ENCODE peak calls at places on chromosomes 13 and 19, in eight cellular contexts. Z, H, E, L, V, J, K and T are unnamed samples.

GRCh38 chr19:8373867-8374813 is 10.2 kb downstream of the ANGPTL4 start:
- DNase-seq in Z (no peak), H (peak; percentile 68), E (no peak), L (no peak), V (no peak), J (peak; percentile 73), K (peak; percentile 82), T (no peak)

GRCh38 chr13:73809561-73809960 is 324.6 kb downstream of the KLF12 start:
- DNase-seq in Z (no peak), H (peak; percentile 1), E (no peak), L (no peak), V (peak; percentile 87), J (no peak), K (no peak), T (no peak)

GRCh38 chr19:13302521-13303270 is 152.5 kb downstream of the IER2 start:
- DNase-seq in Z (no peak), H (peak; percentile 15), E (no peak), L (no peak), V (no peak), J (no peak), K (no peak), T (no peak)

GRCh38 chr19:23071087-23071511 is 45.7 kb upstream of the ZNF730 start:
- DNase-seq in Z (peak; percentile 22), H (no peak), E (no peak), L (no peak), V (peak; percentile 3), J (peak; percentile 7), K (no peak), T (no peak)

GRCh38 chr13:41384749-41385503 is 72.4 kb upstream of the RGCC start:
- DNase-seq in Z (no peak), H (peak; percentile 2), E (no peak), L (no peak), V (peak; percentile 15), J (no peak), K (no peak), T (no peak)

GRCh38 chr13:59425211-59425721 is 738.5 kb downstream of the DIAPH3 start:
- DNase-seq in Z (no peak), H (no peak), E (no peak), L (no peak), V (peak; percentile 84), J (no peak), K (no peak), T (no peak)

GRCh38 chr13:33279898-33280549 is 5.5 kb downstream of the STARD13 start:
- DNase-seq in Z (no peak), H (peak; percentile 77), E (no peak), L (no peak), V (peak; percentile 71), J (peak; percentile 31), K (no peak), T (no peak)

GRCh38 chr13:19959141-19959830 is 759 bp downstream of the ZMYM2 start:
- DNase-seq in Z (peak; percentile 51), H (peak; percentile 35), E (peak; percentile 8), L (peak; percentile 64), V (peak; percentile 39), J (peak; percentile 44), K (peak; percentile 82), T (peak; percentile 87)

GRCh38 chr13:79901336-79901735 is 420.4 kb downstream of the NDFIP2 start:
- DNase-seq in Z (no peak), H (no peak), E (no peak), L (no peak), V (peak; percentile 13), J (no peak), K (no peak), T (no peak)

GRCh38 chr19:52735734-52736133 is 890 bp upstream of the ZNF611 start:
- DNase-seq in Z (peak; percentile 88), H (no peak), E (no peak), L (peak; percentile 70), V (no peak), J (peak; percentile 61), K (peak; percentile 78), T (no peak)

GRCh38 chr13:39875583-39875982 is 220.1 kb downstream of the COG6 start:
- DNase-seq in Z (no peak), H (no peak), E (no peak), L (no peak), V (peak; percentile 39), J (no peak), K (no peak), T (no peak)

DNA sequence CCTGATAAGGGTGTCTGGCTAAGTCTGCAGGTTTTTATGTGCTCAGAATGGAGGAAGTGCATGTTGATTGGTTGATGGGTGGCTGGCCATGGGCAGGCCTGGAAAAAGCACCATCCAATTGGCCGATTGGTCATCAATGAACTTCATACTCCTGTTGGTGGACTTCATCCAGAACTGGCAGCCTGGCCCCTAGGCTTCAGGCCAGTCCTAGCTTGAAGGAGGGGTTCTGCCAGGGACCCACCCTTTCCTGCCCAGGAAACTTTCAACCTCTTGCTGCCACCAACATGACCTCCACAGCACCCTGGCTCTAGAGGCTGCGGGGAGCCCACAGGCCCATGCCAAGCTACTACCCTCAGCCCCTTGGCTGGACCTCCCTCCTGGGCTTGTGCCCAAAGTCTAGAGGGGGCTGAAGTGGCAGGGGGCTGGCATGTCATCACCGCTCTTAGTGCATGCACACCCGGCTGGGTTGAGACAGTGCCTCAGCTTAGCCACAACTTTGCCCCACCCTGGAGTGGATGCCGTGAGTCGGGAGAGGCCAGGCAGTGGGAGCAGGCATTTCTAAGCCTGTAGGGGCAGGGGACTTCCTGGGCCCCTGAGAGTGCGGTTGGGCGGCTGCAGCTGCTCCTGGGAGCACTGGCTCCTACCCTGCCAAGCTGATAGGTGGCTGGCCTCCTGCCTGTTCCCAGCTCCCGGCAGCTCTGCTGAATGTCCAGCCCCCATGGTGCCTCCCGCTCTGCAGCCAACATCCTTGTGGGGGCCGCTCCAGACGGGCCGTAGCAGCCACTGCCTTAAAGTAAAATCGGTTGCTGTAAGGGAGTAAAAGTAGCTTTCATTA is 13.2 kb downstream of the DNAJC15 start:
- DNase-seq in Z (peak; percentile 74), H (no peak), E (no peak), L (no peak), V (no peak), J (no peak), K (no peak), T (no peak)
- H3K4me3 ChIP-seq in Z (no peak overlapping the region), H (no peak overlapping the region), E (peak overlapping the region; percentile 21), L (no peak overlapping the region), V (no peak overlapping the region), J (no peak overlapping the region), K (no peak overlapping the region), T (no peak overlapping the region)

GRCh38 chr13:101116381-101116780 is 299.9 kb downstream of the NALCN start:
- DNase-seq in Z (no peak), H (no peak), E (no peak), L (no peak), V (no peak), J (no peak), K (no peak), T (no peak)

GRCh38 chr13:101111894-101112293 is 304.4 kb downstream of the NALCN start:
- DNase-seq in Z (no peak), H (no peak), E (no peak), L (no peak), V (peak; percentile 55), J (no peak), K (no peak), T (no peak)

GRCh38 chr13:101116826-101117225 is 299.5 kb downstream of the NALCN start:
- DNase-seq in Z (no peak), H (no peak), E (no peak), L (no peak), V (no peak), J (no peak), K (no peak), T (no peak)

GRCh38 chr13:101121608-101122007 is 294.7 kb downstream of the NALCN start:
- DNase-seq in Z (no peak), H (no peak), E (no peak), L (no peak), V (no peak), J (no peak), K (no peak), T (no peak)

DNA sequence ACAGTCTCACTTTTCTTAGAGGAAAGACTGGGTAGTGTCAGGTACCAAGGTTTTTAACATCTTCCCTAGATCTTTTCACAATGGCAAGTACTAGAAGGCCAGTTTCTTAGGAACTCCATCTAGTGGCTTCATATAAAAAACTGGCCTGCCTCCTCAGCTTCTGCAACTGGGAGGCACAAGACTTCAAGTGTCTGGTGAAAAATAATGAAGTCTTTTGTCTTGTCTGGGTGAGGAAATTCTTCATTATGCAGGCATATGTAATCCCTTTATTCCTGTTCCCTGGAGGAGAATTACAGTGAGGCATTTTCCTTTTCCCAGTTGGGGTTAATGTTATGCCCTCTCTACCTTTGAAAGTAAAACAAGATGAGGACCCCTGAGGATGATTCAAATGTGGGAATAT is 300.5 kb downstream of the NALCN start:
- DNase-seq in Z (no peak), H (peak; percentile 13), E (no peak), L (no peak), V (no peak), J (no peak), K (no peak), T (no peak)
- H3K4me1 ChIP-seq in Z (no peaks in the 10 kb centered on the region), H (no peaks in the 10 kb centered on the region), E (no peaks in the 10 kb centered on the region), L (no peaks in the 10 kb centered on the region), V (no peaks in the 10 kb centered on the region), J (no peaks in the 10 kb centered on the region), K (no peaks in the 10 kb centered on the region), T (no peaks in the 10 kb centered on the region)

GRCh38 chr19:4375620-4376228 is 24.6 kb downstream of the SH3GL1 start:
- DNase-seq in Z (no peak), H (peak; percentile 60), E (no peak), L (no peak), V (peak; percentile 81), J (no peak), K (no peak), T (no peak)
- H3K4me3 ChIP-seq in Z (no peak overlapping the region), H (no peak overlapping the region), E (peak overlapping the region; percentile 4), L (no peak overlapping the region), V (no peak overlapping the region), J (no peak overlapping the region), K (peak overlapping the region; percentile 22), T (no peak overlapping the region)

GRCh38 chr13:100229603-100230002 is 140.7 kb downstream of the PCCA start:
- DNase-seq in Z (no peak), H (no peak), E (no peak), L (no peak), V (no peak), J (no peak), K (no peak), T (no peak)

GRCh38 chr13:100234524-100235136 is 145.7 kb downstream of the PCCA start:
- DNase-seq in Z (no peak), H (peak; percentile 72), E (no peak), L (no peak), V (peak; percentile 55), J (no peak), K (no peak), T (no peak)

GRCh38 chr13:100230813-100231575 is 142.1 kb downstream of the PCCA start:
- DNase-seq in Z (no peak), H (no peak), E (no peak), L (no peak), V (no peak), J (no peak), K (no peak), T (no peak)

GRCh38 chr13:100235311-100235901 is 146.5 kb downstream of the PCCA start:
- DNase-seq in Z (peak; percentile 31), H (peak; percentile 46), E (no peak), L (no peak), V (peak; percentile 63), J (peak; percentile 26), K (no peak), T (no peak)

DNA sequence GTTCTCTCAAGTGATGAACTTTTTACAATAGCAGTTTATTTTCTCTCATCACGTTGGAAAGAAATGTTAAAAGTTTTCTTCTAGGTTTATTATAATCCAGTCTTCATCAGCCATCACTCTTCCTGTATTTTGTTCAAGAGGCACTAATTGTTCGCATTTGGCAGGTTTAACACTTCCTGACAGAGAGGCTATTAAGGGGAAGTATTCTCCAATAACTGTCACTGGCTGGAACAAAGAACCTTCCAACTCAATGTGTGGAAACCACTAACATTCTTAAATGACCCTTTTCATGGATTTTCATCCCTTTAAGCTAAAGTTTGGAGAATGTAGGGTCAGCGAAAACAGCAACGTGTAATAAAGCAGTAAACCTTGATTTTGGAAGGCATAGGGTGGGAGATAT is 145.1 kb downstream of the PCCA start:
- DNase-seq in Z (no peak), H (no peak), E (no peak), L (no peak), V (no peak), J (no peak), K (no peak), T (no peak)
- H3K4me1 ChIP-seq in Z (peaks cover 15% of the 10 kb centered on the region), H (peaks cover 38% of the 10 kb centered on the region), E (no peaks in the 10 kb centered on the region), L (no peaks in the 10 kb centered on the region), V (peaks cover 4% of the 10 kb centered on the region), J (peaks cover 8% of the 10 kb centered on the region), K (no peaks in the 10 kb centered on the region), T (peaks cover 37% of the 10 kb centered on the region)